ENCODE peak calls at places on chromosomes 4 and X, in six cellular contexts. One of them, this sample, is unnamed.

GRCh38 chr4:187608001-187608421 is 387.6 kb upstream of the ZFP42 start:
- DNase-seq in GM13976: no peak
- DNase-seq in choroid plexus epithelial cell: peak; percentile 55
- DNase-seq in psoas muscle: no peak
- DNase-seq in stimulated activated CD4-positive, alpha-beta T cell treated with anti-CD3 and anti-CD28 coated beads, Interleukin-4, amount 100 ng/mL, for 48 hours: no peak
- DNase-seq in iPS-NIHi11: no peak
- DNase-seq in this sample: no peak

GRCh38 chr4:125501661-125502060 is 186.9 kb downstream of the FAT4 start:
- DNase-seq in GM13976: no peak
- DNase-seq in choroid plexus epithelial cell: no peak
- DNase-seq in psoas muscle: no peak
- DNase-seq in stimulated activated CD4-positive, alpha-beta T cell treated with anti-CD3 and anti-CD28 coated beads, Interleukin-4, amount 100 ng/mL, for 48 hours: no peak
- DNase-seq in iPS-NIHi11: no peak
- DNase-seq in this sample: no peak

GRCh38 chrX:102085706-102086105 is 39.8 kb upstream of the TCEAL2 start:
- DNase-seq in GM13976: no peak
- DNase-seq in choroid plexus epithelial cell: peak; percentile 1
- DNase-seq in psoas muscle: no peak
- DNase-seq in stimulated activated CD4-positive, alpha-beta T cell treated with anti-CD3 and anti-CD28 coated beads, Interleukin-4, amount 100 ng/mL, for 48 hours: peak; percentile 4
- DNase-seq in iPS-NIHi11: no peak
- DNase-seq in this sample: no peak

GRCh38 chrX:40278340-40279090 is 180.8 kb upstream of the BCOR start:
- DNase-seq in GM13976: no peak
- DNase-seq in choroid plexus epithelial cell: peak; percentile 28
- DNase-seq in psoas muscle: no peak
- DNase-seq in stimulated activated CD4-positive, alpha-beta T cell treated with anti-CD3 and anti-CD28 coated beads, Interleukin-4, amount 100 ng/mL, for 48 hours: peak; percentile 36
- DNase-seq in iPS-NIHi11: no peak
- DNase-seq in this sample: no peak

GRCh38 chr4:89171176-89171575 is 59.8 kb downstream of the TIGD2 start:
- DNase-seq in GM13976: no peak
- DNase-seq in choroid plexus epithelial cell: no peak
- DNase-seq in psoas muscle: no peak
- DNase-seq in stimulated activated CD4-positive, alpha-beta T cell treated with anti-CD3 and anti-CD28 coated beads, Interleukin-4, amount 100 ng/mL, for 48 hours: no peak
- DNase-seq in iPS-NIHi11: no peak
- DNase-seq in this sample: no peak

GRCh38 chrX:134622056-134622812 is 36.0 kb downstream of the PLAC1 start:
- DNase-seq in GM13976: peak; percentile 39
- DNase-seq in choroid plexus epithelial cell: peak; percentile 89
- DNase-seq in psoas muscle: no peak
- DNase-seq in stimulated activated CD4-positive, alpha-beta T cell treated with anti-CD3 and anti-CD28 coated beads, Interleukin-4, amount 100 ng/mL, for 48 hours: no peak
- DNase-seq in iPS-NIHi11: peak; percentile 54
- DNase-seq in this sample: peak; percentile 19

GRCh38 chrX:1591863-1592127 is 391 bp downstream of the AKAP17A start:
- DNase-seq in GM13976: no peak
- DNase-seq in choroid plexus epithelial cell: peak; percentile 13
- DNase-seq in psoas muscle: no peak
- DNase-seq in stimulated activated CD4-positive, alpha-beta T cell treated with anti-CD3 and anti-CD28 coated beads, Interleukin-4, amount 100 ng/mL, for 48 hours: no peak
- DNase-seq in iPS-NIHi11: no peak
- DNase-seq in this sample: no peak

GRCh38 chr4:80365928-80366327 is 30.4 kb downstream of the CFAP299 start:
- DNase-seq in GM13976: peak; percentile 41
- DNase-seq in choroid plexus epithelial cell: peak; percentile 76
- DNase-seq in psoas muscle: peak; percentile 61
- DNase-seq in stimulated activated CD4-positive, alpha-beta T cell treated with anti-CD3 and anti-CD28 coated beads, Interleukin-4, amount 100 ng/mL, for 48 hours: peak; percentile 25
- DNase-seq in iPS-NIHi11: peak; percentile 75
- DNase-seq in this sample: peak; percentile 33

GRCh38 chr4:22625301-22625700 is 67.4 kb upstream of the GBA3 start:
- DNase-seq in GM13976: no peak
- DNase-seq in choroid plexus epithelial cell: no peak
- DNase-seq in psoas muscle: no peak
- DNase-seq in stimulated activated CD4-positive, alpha-beta T cell treated with anti-CD3 and anti-CD28 coated beads, Interleukin-4, amount 100 ng/mL, for 48 hours: no peak
- DNase-seq in iPS-NIHi11: no peak
- DNase-seq in this sample: no peak

GRCh38 chrX:27254663-27255062 is 208.5 kb downstream of the PPP4R3C start:
- DNase-seq in GM13976: no peak
- DNase-seq in choroid plexus epithelial cell: no peak
- DNase-seq in psoas muscle: no peak
- DNase-seq in stimulated activated CD4-positive, alpha-beta T cell treated with anti-CD3 and anti-CD28 coated beads, Interleukin-4, amount 100 ng/mL, for 48 hours: no peak
- DNase-seq in iPS-NIHi11: no peak
- DNase-seq in this sample: no peak

GRCh38 chr4:149168645-149169044 is 647.0 kb downstream of the IQCM start:
- DNase-seq in GM13976: no peak
- DNase-seq in choroid plexus epithelial cell: peak; percentile 60
- DNase-seq in psoas muscle: no peak
- DNase-seq in stimulated activated CD4-positive, alpha-beta T cell treated with anti-CD3 and anti-CD28 coated beads, Interleukin-4, amount 100 ng/mL, for 48 hours: no peak
- DNase-seq in iPS-NIHi11: no peak
- DNase-seq in this sample: no peak

GRCh38 chrX:18428006-18428405 is 2.6 kb downstream of the CDKL5 start:
- DNase-seq in GM13976: no peak
- DNase-seq in choroid plexus epithelial cell: no peak
- DNase-seq in psoas muscle: no peak
- DNase-seq in stimulated activated CD4-positive, alpha-beta T cell treated with anti-CD3 and anti-CD28 coated beads, Interleukin-4, amount 100 ng/mL, for 48 hours: no peak
- DNase-seq in iPS-NIHi11: no peak
- DNase-seq in this sample: no peak

GRCh38 chrX:134736351-134736750 is 78.1 kb upstream of the PLAC1 start:
- DNase-seq in GM13976: no peak
- DNase-seq in choroid plexus epithelial cell: no peak
- DNase-seq in psoas muscle: no peak
- DNase-seq in stimulated activated CD4-positive, alpha-beta T cell treated with anti-CD3 and anti-CD28 coated beads, Interleukin-4, amount 100 ng/mL, for 48 hours: no peak
- DNase-seq in iPS-NIHi11: no peak
- DNase-seq in this sample: no peak

GRCh38 chr4:168981942-168982341 is 28.1 kb downstream of the CBR4 start:
- DNase-seq in GM13976: no peak
- DNase-seq in choroid plexus epithelial cell: no peak
- DNase-seq in psoas muscle: no peak
- DNase-seq in stimulated activated CD4-positive, alpha-beta T cell treated with anti-CD3 and anti-CD28 coated beads, Interleukin-4, amount 100 ng/mL, for 48 hours: no peak
- DNase-seq in iPS-NIHi11: no peak
- DNase-seq in this sample: no peak

GRCh38 chrX:776061-776460 is 145.5 kb downstream of the SHOX start:
- DNase-seq in GM13976: no peak
- DNase-seq in choroid plexus epithelial cell: no peak
- DNase-seq in psoas muscle: no peak
- DNase-seq in stimulated activated CD4-positive, alpha-beta T cell treated with anti-CD3 and anti-CD28 coated beads, Interleukin-4, amount 100 ng/mL, for 48 hours: no peak
- DNase-seq in iPS-NIHi11: no peak
- DNase-seq in this sample: no peak

GRCh38 chrX:9324676-9325075 is 140.2 kb upstream of the TBL1X start:
- DNase-seq in GM13976: no peak
- DNase-seq in choroid plexus epithelial cell: no peak
- DNase-seq in psoas muscle: no peak
- DNase-seq in stimulated activated CD4-positive, alpha-beta T cell treated with anti-CD3 and anti-CD28 coated beads, Interleukin-4, amount 100 ng/mL, for 48 hours: no peak
- DNase-seq in iPS-NIHi11: no peak
- DNase-seq in this sample: no peak

GRCh38 chrX:110418220-110418856 is 59.7 kb downstream of the RTL9 start:
- DNase-seq in GM13976: no peak
- DNase-seq in choroid plexus epithelial cell: peak; percentile 76
- DNase-seq in psoas muscle: no peak
- DNase-seq in stimulated activated CD4-positive, alpha-beta T cell treated with anti-CD3 and anti-CD28 coated beads, Interleukin-4, amount 100 ng/mL, for 48 hours: no peak
- DNase-seq in iPS-NIHi11: peak; percentile 34
- DNase-seq in this sample: no peak

This sample was measured in GM20000.